ENCODE peak calls at places on chromosomes 3 and 15, in nine cellular contexts. One of them, this sample, is unnamed.

GRCh38 chr15:56243117-56243773 is 434 bp downstream of the RFX7 start:
- DNase-seq in H54: no peak
- DNase-seq in GM13977: peak; percentile 51
- DNase-seq in astrocyte of the cerebellum: no peak
- DNase-seq in HTR-8/SVneo: peak; percentile 10
- DNase-seq in EH: peak; percentile 55
- DNase-seq in stimulated activated CD4-positive, alpha-beta T cell treated with anti-CD3 and anti-CD28 coated beads, Interleukin-1b, Interleukin-23, amount 100 ng/mL, for 1 hour: peak; percentile 0
- DNase-seq in ELF-1: peak; percentile 46
- DNase-seq in Right ventricle myocardium superior: peak; percentile 64
- DNase-seq in this sample: no peak

GRCh38 chr3:118128886-118129285 is 905.8 kb downstream of the IGSF11 start:
- DNase-seq in H54: no peak
- DNase-seq in GM13977: no peak
- DNase-seq in astrocyte of the cerebellum: peak; percentile 5
- DNase-seq in HTR-8/SVneo: no peak
- DNase-seq in EH: peak; percentile 2
- DNase-seq in stimulated activated CD4-positive, alpha-beta T cell treated with anti-CD3 and anti-CD28 coated beads, Interleukin-1b, Interleukin-23, amount 100 ng/mL, for 1 hour: no peak
- DNase-seq in ELF-1: no peak
- DNase-seq in Right ventricle myocardium superior: no peak
- DNase-seq in this sample: no peak

GRCh38 chr3:107240183-107241091 is 136.8 kb upstream of the CCDC54 start:
- DNase-seq in H54: peak; percentile 78
- DNase-seq in GM13977: peak; percentile 84
- DNase-seq in astrocyte of the cerebellum: peak; percentile 29
- DNase-seq in HTR-8/SVneo: peak; percentile 81
- DNase-seq in EH: peak; percentile 84
- DNase-seq in stimulated activated CD4-positive, alpha-beta T cell treated with anti-CD3 and anti-CD28 coated beads, Interleukin-1b, Interleukin-23, amount 100 ng/mL, for 1 hour: peak; percentile 47
- DNase-seq in ELF-1: peak; percentile 71
- DNase-seq in Right ventricle myocardium superior: peak; percentile 88
- DNase-seq in this sample: peak; percentile 66

GRCh38 chr15:78200276-78200930 is 34.0 kb downstream of the ACSBG1 start:
- DNase-seq in H54: no peak
- DNase-seq in GM13977: no peak
- DNase-seq in astrocyte of the cerebellum: no peak
- DNase-seq in HTR-8/SVneo: no peak
- DNase-seq in EH: no peak
- DNase-seq in stimulated activated CD4-positive, alpha-beta T cell treated with anti-CD3 and anti-CD28 coated beads, Interleukin-1b, Interleukin-23, amount 100 ng/mL, for 1 hour: no peak
- DNase-seq in ELF-1: no peak
- DNase-seq in Right ventricle myocardium superior: no peak
- DNase-seq in this sample: no peak

GRCh38 chr3:96754128-96754527 is 60.3 kb upstream of the EPHA6 start:
- DNase-seq in H54: no peak
- DNase-seq in GM13977: no peak
- DNase-seq in astrocyte of the cerebellum: no peak
- DNase-seq in HTR-8/SVneo: no peak
- DNase-seq in EH: no peak
- DNase-seq in stimulated activated CD4-positive, alpha-beta T cell treated with anti-CD3 and anti-CD28 coated beads, Interleukin-1b, Interleukin-23, amount 100 ng/mL, for 1 hour: no peak
- DNase-seq in ELF-1: no peak
- DNase-seq in Right ventricle myocardium superior: no peak
- DNase-seq in this sample: no peak

GRCh38 chr3:65039754-65040210 is 352.0 kb upstream of the ADAMTS9 start:
- DNase-seq in H54: no peak
- DNase-seq in GM13977: no peak
- DNase-seq in astrocyte of the cerebellum: peak; percentile 79
- DNase-seq in HTR-8/SVneo: no peak
- DNase-seq in EH: no peak
- DNase-seq in stimulated activated CD4-positive, alpha-beta T cell treated with anti-CD3 and anti-CD28 coated beads, Interleukin-1b, Interleukin-23, amount 100 ng/mL, for 1 hour: no peak
- DNase-seq in ELF-1: peak; percentile 90
- DNase-seq in Right ventricle myocardium superior: no peak
- DNase-seq in this sample: no peak

GRCh38 chr15:66838671-66839239 is 136.7 kb downstream of the SMAD6 start:
- DNase-seq in H54: no peak
- DNase-seq in GM13977: peak; percentile 35
- DNase-seq in astrocyte of the cerebellum: no peak
- DNase-seq in HTR-8/SVneo: peak; percentile 44
- DNase-seq in EH: peak; percentile 61
- DNase-seq in stimulated activated CD4-positive, alpha-beta T cell treated with anti-CD3 and anti-CD28 coated beads, Interleukin-1b, Interleukin-23, amount 100 ng/mL, for 1 hour: no peak
- DNase-seq in ELF-1: no peak
- DNase-seq in Right ventricle myocardium superior: no peak
- DNase-seq in this sample: no peak

GRCh38 chr3:36380171-36381031 is at the start of gene STAC:
- DNase-seq in H54: peak; percentile 62
- DNase-seq in GM13977: no peak
- DNase-seq in astrocyte of the cerebellum: no peak
- DNase-seq in HTR-8/SVneo: no peak
- DNase-seq in EH: peak; percentile 61
- DNase-seq in stimulated activated CD4-positive, alpha-beta T cell treated with anti-CD3 and anti-CD28 coated beads, Interleukin-1b, Interleukin-23, amount 100 ng/mL, for 1 hour: no peak
- DNase-seq in ELF-1: peak; percentile 64
- DNase-seq in Right ventricle myocardium superior: peak; percentile 40
- DNase-seq in this sample: no peak

GRCh38 chr3:114586119-114586518 is 292.3 kb downstream of the TIGIT start:
- DNase-seq in H54: no peak
- DNase-seq in GM13977: no peak
- DNase-seq in astrocyte of the cerebellum: no peak
- DNase-seq in HTR-8/SVneo: no peak
- DNase-seq in EH: peak; percentile 41
- DNase-seq in stimulated activated CD4-positive, alpha-beta T cell treated with anti-CD3 and anti-CD28 coated beads, Interleukin-1b, Interleukin-23, amount 100 ng/mL, for 1 hour: no peak
- DNase-seq in ELF-1: no peak
- DNase-seq in Right ventricle myocardium superior: no peak
- DNase-seq in this sample: no peak

GRCh38 chr15:69762373-69763148 is 309.9 kb downstream of the RPLP1 start:
- DNase-seq in H54: no peak
- DNase-seq in GM13977: no peak
- DNase-seq in astrocyte of the cerebellum: no peak
- DNase-seq in HTR-8/SVneo: no peak
- DNase-seq in EH: no peak
- DNase-seq in stimulated activated CD4-positive, alpha-beta T cell treated with anti-CD3 and anti-CD28 coated beads, Interleukin-1b, Interleukin-23, amount 100 ng/mL, for 1 hour: no peak
- DNase-seq in ELF-1: peak; percentile 71
- DNase-seq in Right ventricle myocardium superior: no peak
- DNase-seq in this sample: no peak

GRCh38 chr3:197737319-197737649 is 580 bp upstream of the RUBCN start:
- DNase-seq in H54: no peak
- DNase-seq in GM13977: no peak
- DNase-seq in astrocyte of the cerebellum: no peak
- DNase-seq in HTR-8/SVneo: no peak
- DNase-seq in EH: no peak
- DNase-seq in stimulated activated CD4-positive, alpha-beta T cell treated with anti-CD3 and anti-CD28 coated beads, Interleukin-1b, Interleukin-23, amount 100 ng/mL, for 1 hour: no peak
- DNase-seq in ELF-1: no peak
- DNase-seq in Right ventricle myocardium superior: no peak
- DNase-seq in this sample: no peak

GRCh38 chr3:150180349-150180748 is 209.7 kb upstream of the PFN2 start:
- DNase-seq in H54: no peak
- DNase-seq in GM13977: no peak
- DNase-seq in astrocyte of the cerebellum: peak; percentile 59
- DNase-seq in HTR-8/SVneo: peak; percentile 26
- DNase-seq in EH: peak; percentile 96
- DNase-seq in stimulated activated CD4-positive, alpha-beta T cell treated with anti-CD3 and anti-CD28 coated beads, Interleukin-1b, Interleukin-23, amount 100 ng/mL, for 1 hour: no peak
- DNase-seq in ELF-1: no peak
- DNase-seq in Right ventricle myocardium superior: no peak
- DNase-seq in this sample: no peak

GRCh38 chr3:196344663-196345062 is 6.5 kb upstream of the TM4SF19 start:
- DNase-seq in H54: no peak
- DNase-seq in GM13977: no peak
- DNase-seq in astrocyte of the cerebellum: no peak
- DNase-seq in HTR-8/SVneo: no peak
- DNase-seq in EH: no peak
- DNase-seq in stimulated activated CD4-positive, alpha-beta T cell treated with anti-CD3 and anti-CD28 coated beads, Interleukin-1b, Interleukin-23, amount 100 ng/mL, for 1 hour: no peak
- DNase-seq in ELF-1: no peak
- DNase-seq in Right ventricle myocardium superior: no peak
- DNase-seq in this sample: no peak

GRCh38 chr15:61702224-61703120 is 357.8 kb downstream of the VPS13C start:
- DNase-seq in H54: no peak
- DNase-seq in GM13977: no peak
- DNase-seq in astrocyte of the cerebellum: no peak
- DNase-seq in HTR-8/SVneo: no peak
- DNase-seq in EH: no peak
- DNase-seq in stimulated activated CD4-positive, alpha-beta T cell treated with anti-CD3 and anti-CD28 coated beads, Interleukin-1b, Interleukin-23, amount 100 ng/mL, for 1 hour: no peak
- DNase-seq in ELF-1: peak; percentile 15
- DNase-seq in Right ventricle myocardium superior: no peak
- DNase-seq in this sample: no peak

GRCh38 chr3:98901032-98901464 is 447 bp downstream of the DCBLD2 start:
- DNase-seq in H54: no peak
- DNase-seq in GM13977: peak; percentile 29
- DNase-seq in astrocyte of the cerebellum: no peak
- DNase-seq in HTR-8/SVneo: no peak
- DNase-seq in EH: peak; percentile 71
- DNase-seq in stimulated activated CD4-positive, alpha-beta T cell treated with anti-CD3 and anti-CD28 coated beads, Interleukin-1b, Interleukin-23, amount 100 ng/mL, for 1 hour: no peak
- DNase-seq in ELF-1: peak; percentile 73
- DNase-seq in Right ventricle myocardium superior: peak; percentile 66
- DNase-seq in this sample: peak; percentile 1

GRCh38 chr15:59185725-59186124 is 20.9 kb upstream of the LDHAL6B start:
- DNase-seq in H54: no peak
- DNase-seq in GM13977: no peak
- DNase-seq in astrocyte of the cerebellum: no peak
- DNase-seq in HTR-8/SVneo: no peak
- DNase-seq in EH: no peak
- DNase-seq in stimulated activated CD4-positive, alpha-beta T cell treated with anti-CD3 and anti-CD28 coated beads, Interleukin-1b, Interleukin-23, amount 100 ng/mL, for 1 hour: no peak
- DNase-seq in ELF-1: no peak
- DNase-seq in Right ventricle myocardium superior: no peak
- DNase-seq in this sample: no peak

GRCh38 chr3:197306374-197307086 is 8.1 kb upstream of the DLG1 start:
- DNase-seq in H54: no peak
- DNase-seq in GM13977: no peak
- DNase-seq in astrocyte of the cerebellum: peak; percentile 70
- DNase-seq in HTR-8/SVneo: peak; percentile 44
- DNase-seq in EH: peak; percentile 94
- DNase-seq in stimulated activated CD4-positive, alpha-beta T cell treated with anti-CD3 and anti-CD28 coated beads, Interleukin-1b, Interleukin-23, amount 100 ng/mL, for 1 hour: no peak
- DNase-seq in ELF-1: peak; percentile 22
- DNase-seq in Right ventricle myocardium superior: no peak
- DNase-seq in this sample: no peak

GRCh38 chr3:38110314-38111050 is 26.4 kb downstream of the ACAA1 start:
- DNase-seq in H54: no peak
- DNase-seq in GM13977: no peak
- DNase-seq in astrocyte of the cerebellum: no peak
- DNase-seq in HTR-8/SVneo: no peak
- DNase-seq in EH: no peak
- DNase-seq in stimulated activated CD4-positive, alpha-beta T cell treated with anti-CD3 and anti-CD28 coated beads, Interleukin-1b, Interleukin-23, amount 100 ng/mL, for 1 hour: no peak
- DNase-seq in ELF-1: no peak
- DNase-seq in Right ventricle myocardium superior: peak; percentile 27
- DNase-seq in this sample: no peak

GRCh38 chr3:48832691-48833090 is 15.0 kb downstream of the PRKAR2A start:
- DNase-seq in H54: no peak
- DNase-seq in GM13977: no peak
- DNase-seq in astrocyte of the cerebellum: no peak
- DNase-seq in HTR-8/SVneo: no peak
- DNase-seq in EH: no peak
- DNase-seq in stimulated activated CD4-positive, alpha-beta T cell treated with anti-CD3 and anti-CD28 coated beads, Interleukin-1b, Interleukin-23, amount 100 ng/mL, for 1 hour: no peak
- DNase-seq in ELF-1: no peak
- DNase-seq in Right ventricle myocardium superior: no peak
- DNase-seq in this sample: no peak

GRCh38 chr3:194486540-194487288 is at the start of gene ATP13A3:
- DNase-seq in H54: peak; percentile 96
- DNase-seq in GM13977: peak; percentile 98
- DNase-seq in astrocyte of the cerebellum: peak; percentile 65
- DNase-seq in HTR-8/SVneo: peak; percentile 88
- DNase-seq in EH: peak; percentile 90
- DNase-seq in stimulated activated CD4-positive, alpha-beta T cell treated with anti-CD3 and anti-CD28 coated beads, Interleukin-1b, Interleukin-23, amount 100 ng/mL, for 1 hour: peak; percentile 75
- DNase-seq in ELF-1: peak; percentile 87
- DNase-seq in Right ventricle myocardium superior: peak; percentile 93
- DNase-seq in this sample: peak; percentile 90

GRCh38 chr3:3800685-3801509 is 1.7 kb downstream of the LRRN1 start:
- DNase-seq in H54: no peak
- DNase-seq in GM13977: no peak
- DNase-seq in astrocyte of the cerebellum: no peak
- DNase-seq in HTR-8/SVneo: no peak
- DNase-seq in EH: no peak
- DNase-seq in stimulated activated CD4-positive, alpha-beta T cell treated with anti-CD3 and anti-CD28 coated beads, Interleukin-1b, Interleukin-23, amount 100 ng/mL, for 1 hour: no peak
- DNase-seq in ELF-1: peak; percentile 65
- DNase-seq in Right ventricle myocardium superior: peak; percentile 48
- DNase-seq in this sample: no peak

GRCh38 chr3:150760431-150761200 is 2.4 kb downstream of the SIAH2 start:
- DNase-seq in H54: no peak
- DNase-seq in GM13977: peak; percentile 72
- DNase-seq in astrocyte of the cerebellum: no peak
- DNase-seq in HTR-8/SVneo: no peak
- DNase-seq in EH: no peak
- DNase-seq in stimulated activated CD4-positive, alpha-beta T cell treated with anti-CD3 and anti-CD28 coated beads, Interleukin-1b, Interleukin-23, amount 100 ng/mL, for 1 hour: peak; percentile 29
- DNase-seq in ELF-1: no peak
- DNase-seq in Right ventricle myocardium superior: no peak
- DNase-seq in this sample: peak; percentile 32

GRCh38 chr3:123661973-123662372 is 77.1 kb upstream of the HACD2 start:
- DNase-seq in H54: no peak
- DNase-seq in GM13977: no peak
- DNase-seq in astrocyte of the cerebellum: no peak
- DNase-seq in HTR-8/SVneo: no peak
- DNase-seq in EH: no peak
- DNase-seq in stimulated activated CD4-positive, alpha-beta T cell treated with anti-CD3 and anti-CD28 coated beads, Interleukin-1b, Interleukin-23, amount 100 ng/mL, for 1 hour: no peak
- DNase-seq in ELF-1: no peak
- DNase-seq in Right ventricle myocardium superior: no peak
- DNase-seq in this sample: no peak

GRCh38 chr3:127589600-127590281 is 792 bp downstream of the TPRA1 start:
- DNase-seq in H54: no peak
- DNase-seq in GM13977: no peak
- DNase-seq in astrocyte of the cerebellum: no peak
- DNase-seq in HTR-8/SVneo: no peak
- DNase-seq in EH: peak; percentile 14
- DNase-seq in stimulated activated CD4-positive, alpha-beta T cell treated with anti-CD3 and anti-CD28 coated beads, Interleukin-1b, Interleukin-23, amount 100 ng/mL, for 1 hour: no peak
- DNase-seq in ELF-1: peak; percentile 34
- DNase-seq in Right ventricle myocardium superior: peak; percentile 44
- DNase-seq in this sample: no peak

GRCh38 chr3:154955907-154956533 is 124.1 kb upstream of the MME start:
- DNase-seq in H54: no peak
- DNase-seq in GM13977: no peak
- DNase-seq in astrocyte of the cerebellum: no peak
- DNase-seq in HTR-8/SVneo: no peak
- DNase-seq in EH: no peak
- DNase-seq in stimulated activated CD4-positive, alpha-beta T cell treated with anti-CD3 and anti-CD28 coated beads, Interleukin-1b, Interleukin-23, amount 100 ng/mL, for 1 hour: no peak
- DNase-seq in ELF-1: no peak
- DNase-seq in Right ventricle myocardium superior: no peak
- DNase-seq in this sample: no peak

GRCh38 chr3:81728766-81729544 is 32.5 kb downstream of the GBE1 start:
- DNase-seq in H54: no peak
- DNase-seq in GM13977: no peak
- DNase-seq in astrocyte of the cerebellum: no peak
- DNase-seq in HTR-8/SVneo: peak; percentile 30
- DNase-seq in EH: peak; percentile 84
- DNase-seq in stimulated activated CD4-positive, alpha-beta T cell treated with anti-CD3 and anti-CD28 coated beads, Interleukin-1b, Interleukin-23, amount 100 ng/mL, for 1 hour: no peak
- DNase-seq in ELF-1: no peak
- DNase-seq in Right ventricle myocardium superior: no peak
- DNase-seq in this sample: no peak

GRCh38 chr15:86772369-86773059 is 692.8 kb downstream of the AGBL1 start:
- DNase-seq in H54: no peak
- DNase-seq in GM13977: no peak
- DNase-seq in astrocyte of the cerebellum: no peak
- DNase-seq in HTR-8/SVneo: no peak
- DNase-seq in EH: no peak
- DNase-seq in stimulated activated CD4-positive, alpha-beta T cell treated with anti-CD3 and anti-CD28 coated beads, Interleukin-1b, Interleukin-23, amount 100 ng/mL, for 1 hour: no peak
- DNase-seq in ELF-1: no peak
- DNase-seq in Right ventricle myocardium superior: no peak
- DNase-seq in this sample: no peak

GRCh38 chr3:187765342-187765741 is 20.1 kb upstream of the BCL6 start:
- DNase-seq in H54: no peak
- DNase-seq in GM13977: no peak
- DNase-seq in astrocyte of the cerebellum: no peak
- DNase-seq in HTR-8/SVneo: no peak
- DNase-seq in EH: peak; percentile 63
- DNase-seq in stimulated activated CD4-positive, alpha-beta T cell treated with anti-CD3 and anti-CD28 coated beads, Interleukin-1b, Interleukin-23, amount 100 ng/mL, for 1 hour: no peak
- DNase-seq in ELF-1: no peak
- DNase-seq in Right ventricle myocardium superior: no peak
- DNase-seq in this sample: no peak